ENCODE peak calls at places on chromosomes 2 and 18, in ten cellular contexts. One of them, this sample, is unnamed.

GRCh38 chr18:47120428-47120827 is 29.9 kb downstream of the HDHD2 start:
- DNase-seq in OCI-LY7: no peak
- DNase-seq in ELF-1: no peak
- DNase-seq in upper lobe of left lung: no peak
- DNase-seq in CD8-positive, alpha-beta T cell: no peak
- DNase-seq in SJSA1: no peak
- DNase-seq in activated CD4-positive, CD25-positive, alpha-beta regulatory T cell treated with anti-CD3 and anti-CD28 coated beads, Interleukin-2, amount 50 U/mL, for 16 hours: no peak
- DNase-seq in mesendoderm: no peak
- DNase-seq in fibroblast of gingiva: no peak
- DNase-seq in neuronal stem cell: no peak
- DNase-seq in this sample: no peak

GRCh38 chr2:105179469-105180372 is 61.8 kb upstream of the GPR45 start:
- DNase-seq in OCI-LY7: no peak
- DNase-seq in ELF-1: peak
- DNase-seq in upper lobe of left lung: no peak
- DNase-seq in CD8-positive, alpha-beta T cell: no peak
- DNase-seq in SJSA1: peak
- DNase-seq in activated CD4-positive, CD25-positive, alpha-beta regulatory T cell treated with anti-CD3 and anti-CD28 coated beads, Interleukin-2, amount 50 U/mL, for 16 hours: no peak
- DNase-seq in mesendoderm: peak
- DNase-seq in fibroblast of gingiva: peak
- DNase-seq in neuronal stem cell: no peak
- DNase-seq in this sample: no peak

GRCh38 chr2:46034535-46034934 is 262.7 kb upstream of the EPAS1 start:
- DNase-seq in OCI-LY7: no peak
- DNase-seq in ELF-1: no peak
- DNase-seq in upper lobe of left lung: no peak
- DNase-seq in CD8-positive, alpha-beta T cell: no peak
- DNase-seq in SJSA1: no peak
- DNase-seq in activated CD4-positive, CD25-positive, alpha-beta regulatory T cell treated with anti-CD3 and anti-CD28 coated beads, Interleukin-2, amount 50 U/mL, for 16 hours: no peak
- DNase-seq in mesendoderm: no peak
- DNase-seq in fibroblast of gingiva: no peak
- DNase-seq in neuronal stem cell: no peak
- DNase-seq in this sample: no peak

GRCh38 chr2:156321243-156321904 is 11.1 kb downstream of the NR4A2 start:
- DNase-seq in OCI-LY7: no peak
- DNase-seq in ELF-1: peak
- DNase-seq in upper lobe of left lung: peak
- DNase-seq in CD8-positive, alpha-beta T cell: no peak
- DNase-seq in SJSA1: no peak
- DNase-seq in activated CD4-positive, CD25-positive, alpha-beta regulatory T cell treated with anti-CD3 and anti-CD28 coated beads, Interleukin-2, amount 50 U/mL, for 16 hours: no peak
- DNase-seq in mesendoderm: peak
- DNase-seq in fibroblast of gingiva: no peak
- DNase-seq in neuronal stem cell: peak
- DNase-seq in this sample: no peak

GRCh38 chr2:64905338-64906024 is 83.7 kb upstream of the SLC1A4 start:
- DNase-seq in OCI-LY7: peak
- DNase-seq in ELF-1: no peak
- DNase-seq in upper lobe of left lung: no peak
- DNase-seq in CD8-positive, alpha-beta T cell: no peak
- DNase-seq in SJSA1: no peak
- DNase-seq in activated CD4-positive, CD25-positive, alpha-beta regulatory T cell treated with anti-CD3 and anti-CD28 coated beads, Interleukin-2, amount 50 U/mL, for 16 hours: no peak
- DNase-seq in mesendoderm: no peak
- DNase-seq in fibroblast of gingiva: no peak
- DNase-seq in neuronal stem cell: no peak
- DNase-seq in this sample: no peak

GRCh38 chr2:121173112-121173511 is 111.9 kb downstream of the TFCP2L1 start:
- DNase-seq in OCI-LY7: no peak
- DNase-seq in ELF-1: no peak
- DNase-seq in upper lobe of left lung: no peak
- DNase-seq in CD8-positive, alpha-beta T cell: no peak
- DNase-seq in SJSA1: no peak
- DNase-seq in activated CD4-positive, CD25-positive, alpha-beta regulatory T cell treated with anti-CD3 and anti-CD28 coated beads, Interleukin-2, amount 50 U/mL, for 16 hours: no peak
- DNase-seq in mesendoderm: no peak
- DNase-seq in fibroblast of gingiva: no peak
- DNase-seq in neuronal stem cell: no peak
- DNase-seq in this sample: no peak

GRCh38 chr2:199596549-199596948 is 138.8 kb upstream of the SATB2 start:
- DNase-seq in OCI-LY7: peak
- DNase-seq in ELF-1: no peak
- DNase-seq in upper lobe of left lung: no peak
- DNase-seq in CD8-positive, alpha-beta T cell: no peak
- DNase-seq in SJSA1: peak
- DNase-seq in activated CD4-positive, CD25-positive, alpha-beta regulatory T cell treated with anti-CD3 and anti-CD28 coated beads, Interleukin-2, amount 50 U/mL, for 16 hours: no peak
- DNase-seq in mesendoderm: peak
- DNase-seq in fibroblast of gingiva: no peak
- DNase-seq in neuronal stem cell: no peak
- DNase-seq in this sample: no peak

GRCh38 chr2:10331702-10332401 is 29.1 kb downstream of the HPCAL1 start:
- DNase-seq in OCI-LY7: peak
- DNase-seq in ELF-1: no peak
- DNase-seq in upper lobe of left lung: no peak
- DNase-seq in CD8-positive, alpha-beta T cell: peak
- DNase-seq in SJSA1: no peak
- DNase-seq in activated CD4-positive, CD25-positive, alpha-beta regulatory T cell treated with anti-CD3 and anti-CD28 coated beads, Interleukin-2, amount 50 U/mL, for 16 hours: no peak
- DNase-seq in mesendoderm: no peak
- DNase-seq in fibroblast of gingiva: no peak
- DNase-seq in neuronal stem cell: no peak
- DNase-seq in this sample: peak

GRCh38 chr2:29010946-29011649 is 30.0 kb downstream of the TOGARAM2 start:
- DNase-seq in OCI-LY7: peak
- DNase-seq in ELF-1: peak
- DNase-seq in upper lobe of left lung: no peak
- DNase-seq in CD8-positive, alpha-beta T cell: peak
- DNase-seq in SJSA1: no peak
- DNase-seq in activated CD4-positive, CD25-positive, alpha-beta regulatory T cell treated with anti-CD3 and anti-CD28 coated beads, Interleukin-2, amount 50 U/mL, for 16 hours: no peak
- DNase-seq in mesendoderm: peak
- DNase-seq in fibroblast of gingiva: no peak
- DNase-seq in neuronal stem cell: no peak
- DNase-seq in this sample: no peak